ENCODE peak calls at places on chromosomes 3 and 15, in nine cellular contexts. S, I, V, N, Z, K, T, H and D are unnamed samples. For H3K27me3, the result is how much of the 10 kb centered on the place peaks cover.

GRCh38 chr15:44536298-44536961 is 517 bp upstream of the EIF3J start:
- DNase-seq in I (no peak), V (peak), Z (peak), K (peak), T (peak), N (peak), H (peak), S (peak), D (peak)

GRCh38 chr3:38623539-38623938 is 25.9 kb downstream of the SCN5A start:
- DNase-seq in K (no peak), Z (no peak), T (no peak), S (no peak), H (no peak), V (no peak), N (no peak), I (no peak), D (no peak)

GRCh38 chr3:15443826-15444524 is 16.6 kb downstream of the EAF1 start:
- DNase-seq in S (no peak), Z (no peak), K (no peak), H (no peak), T (no peak), N (no peak), V (no peak), I (peak), D (no peak)

GRCh38 chr3:23202203-23202920 is 765 bp upstream of the UBE2E2 start:
- DNase-seq in N (peak), Z (no peak), T (no peak), H (no peak), S (no peak), I (peak), V (peak), K (peak), D (no peak)

GRCh38 chr15:95152741-95153140 is 921.4 kb downstream of the MCTP2 start:
- DNase-seq in T (no peak), K (peak), V (no peak), Z (no peak), H (no peak), S (no peak), I (no peak), N (peak), D (no peak)

GRCh38 chr3:16884084-16884747 is 539 bp upstream of the PLCL2 start:
- DNase-seq in I (no peak), H (no peak), T (peak), V (peak), S (peak), N (no peak), Z (no peak), K (no peak), D (peak)

GRCh38 chr3:184525337-184526157 is 36.0 kb upstream of the EPHB3 start:
- DNase-seq in S (no peak), H (no peak), Z (no peak), T (no peak), K (peak), I (no peak), N (peak), V (no peak), D (no peak)

GRCh38 chr3:172031957-172032356 is 7.4 kb upstream of the FNDC3B start:
- DNase-seq in S (no peak), I (no peak), N (no peak), V (no peak), K (no peak), H (no peak), T (no peak), Z (no peak), D (no peak)

GRCh38 chr15:80563372-80563997 is 131.6 kb upstream of the ABHD17C start:
- DNase-seq in I (no peak), S (no peak), H (no peak), V (no peak), Z (no peak), T (no peak), N (no peak), K (no peak), D (no peak)

GRCh38 chr15:25242957-25243799 is 195.6 kb downstream of the UBE3A start:
- DNase-seq in V (peak), S (peak), Z (no peak), N (no peak), K (no peak), T (peak), H (no peak), I (no peak), D (no peak)

GRCh38 chr15:40458495-40459371 is 12.1 kb upstream of the CHST14 start:
- DNase-seq in K (no peak), N (no peak), I (no peak), H (no peak), Z (no peak), S (peak), V (no peak), T (no peak), D (no peak)

GRCh38 chr3:80559701-80560100 is 791.9 kb upstream of the ROBO1 start:
- DNase-seq in V (no peak), K (no peak), Z (no peak), S (no peak), H (no peak), I (no peak), T (no peak), N (no peak), D (no peak)

GRCh38 chr3:152417181-152417580 is 148.5 kb downstream of the MBNL1 start:
- DNase-seq in I (no peak), S (no peak), N (peak), T (no peak), H (no peak), K (peak), Z (no peak), V (no peak), D (no peak)

GRCh38 chr15:100692259-100692658 is 89.9 kb downstream of the ASB7 start:
- DNase-seq in N (peak), K (no peak), H (no peak), V (no peak), Z (no peak), T (no peak), S (no peak), I (no peak), D (no peak)

GRCh38 chr3:185825639-185826481 is 1.0 kb upstream of the IGF2BP2 start:
- DNase-seq in N (peak), Z (no peak), I (no peak), H (peak), K (peak), S (peak), T (peak), V (peak), D (peak)

GRCh38 chr15:29071193-29071906 is 185.6 kb downstream of the APBA2 start:
- DNase-seq in H (no peak), N (no peak), T (no peak), V (no peak), I (no peak), Z (no peak), K (no peak), S (peak), D (no peak)

DNA sequence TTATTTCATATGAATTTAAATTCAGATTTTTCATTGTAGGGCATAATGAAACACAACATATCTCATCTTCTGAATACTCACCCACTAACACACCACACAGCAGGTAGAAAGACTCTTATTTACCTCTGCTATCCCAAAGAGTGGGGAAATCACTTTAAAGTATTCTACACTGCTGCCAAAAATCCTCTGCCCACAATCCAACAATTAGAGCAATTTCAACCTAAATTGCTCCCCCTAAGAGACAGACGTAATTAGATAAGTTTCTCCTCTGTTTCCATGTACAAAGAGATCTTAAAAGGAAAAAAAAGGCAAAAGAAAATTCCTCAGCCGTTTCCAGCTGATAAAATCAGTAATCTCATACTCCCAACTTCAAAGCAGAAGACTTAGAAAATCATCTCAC is 331.8 kb downstream of the ERC2 start:
- DNase-seq in Z (no peak), H (no peak), V (no peak), T (no peak), I (no peak), N (no peak), K (no peak), S (no peak), D (no peak)
- TF ChIP-seq CTCF in Z (no peak), H (no peak), V (no peak), T (no peak), I (no peak), N (no peak), K (no peak), S (no peak), D (no peak)

DNA sequence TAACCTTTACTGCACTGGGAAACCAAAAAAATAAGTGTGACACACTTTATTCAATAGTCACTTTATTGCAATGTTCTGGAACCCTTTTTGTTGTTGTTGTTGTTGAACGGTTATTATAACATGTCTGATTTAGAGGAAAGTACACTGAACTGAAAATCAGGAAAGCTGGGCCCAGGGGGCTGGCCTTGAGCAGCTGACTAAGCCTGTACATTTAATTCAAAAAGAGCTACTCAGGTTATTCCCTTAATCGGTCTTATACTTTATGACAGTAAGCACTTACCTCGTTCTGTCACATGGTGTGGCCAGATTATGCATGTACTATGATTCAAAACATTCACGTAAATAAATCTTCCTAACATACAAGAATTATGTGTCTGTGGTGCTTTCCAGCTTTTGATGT is 382.6 kb upstream of the TPRG1 start:
- DNase-seq in T (no peak), V (no peak), N (no peak), Z (no peak), H (no peak), I (no peak), K (peak), S (no peak), D (no peak)
- H3K27me3 ChIP-seq in T (under half), V (under half), N (under half), Z (under half), H (under half), I (under half), K (under half), S (under half), D (under half)

DNA sequence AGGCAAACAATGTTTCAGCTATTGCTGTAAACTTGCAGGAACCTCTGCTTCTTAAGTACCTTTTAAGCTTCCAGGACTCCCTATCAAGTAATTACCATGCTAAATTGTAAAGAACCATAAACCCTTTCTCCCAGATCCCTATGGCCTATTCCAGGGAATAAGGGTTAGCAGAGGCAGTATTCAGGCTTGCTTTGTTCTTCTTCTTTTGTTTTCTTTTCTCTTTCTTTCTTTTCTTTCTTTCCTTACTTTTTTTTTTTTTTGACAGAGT is 2.8 kb upstream of the CEP97 start:
- DNase-seq in I (no peak), H (no peak), K (no peak), V (no peak), S (no peak), T (no peak), Z (no peak), N (no peak), D (peak)
- H3K4me3 ChIP-seq in I (no peak), H (no peak), K (no peak), V (no peak), S (no peak), T (no peak), Z (no peak), N (no peak), D (no peak)

GRCh38 chr15:68230157-68231100 is 901 bp upstream of the CLN6 start:
- DNase-seq in S (no peak), N (no peak), K (no peak), Z (no peak), T (no peak), V (no peak), I (no peak), H (no peak), D (peak)
- TF ChIP-seq CTCF in S (no peak), N (no peak), K (no peak), Z (no peak), T (no peak), V (no peak), I (no peak), H (no peak), D (peak)

GRCh38 chr3:128998532-128998931 is 2.6 kb upstream of the EFCC1 start:
- DNase-seq in K (no peak), S (no peak), N (no peak), V (no peak), I (no peak), H (no peak), T (no peak), Z (no peak), D (no peak)

GRCh38 chr3:128996200-128996599 is 2.3 kb upstream of the CFAP92 start:
- DNase-seq in S (no peak), T (no peak), I (no peak), H (no peak), V (no peak), K (no peak), Z (no peak), N (no peak), D (no peak)

GRCh38 chr3:128996741-128997140 is 2.9 kb upstream of the CFAP92 start:
- DNase-seq in T (no peak), K (no peak), S (no peak), Z (no peak), I (no peak), H (no peak), V (no peak), N (no peak), D (no peak)

GRCh38 chr3:128999104-128999503 is 2.0 kb upstream of the EFCC1 start:
- DNase-seq in K (no peak), I (no peak), N (no peak), Z (no peak), H (no peak), T (no peak), V (no peak), S (no peak), D (no peak)

DNA sequence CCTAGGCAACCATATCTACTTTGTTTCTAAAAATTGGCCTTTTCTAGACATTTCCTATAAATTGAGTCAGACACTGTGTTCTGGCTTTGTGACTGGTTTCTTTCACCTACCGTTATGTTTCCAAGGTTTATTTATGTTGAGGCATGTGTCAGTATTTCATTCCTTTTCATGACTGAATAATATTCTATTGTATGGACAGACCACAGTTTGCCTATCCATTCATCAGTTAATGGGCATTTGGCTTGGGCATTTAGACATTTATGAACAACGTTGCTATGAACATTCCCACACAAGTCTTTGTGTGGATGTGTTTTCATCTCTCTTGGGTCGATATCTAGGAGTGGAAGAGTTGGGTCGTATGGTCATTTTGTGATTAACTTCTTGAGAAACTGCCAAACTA is 3.6 kb upstream of the CFAP92 start:
- DNase-seq in S (no peak), V (no peak), T (no peak), N (no peak), H (no peak), Z (no peak), I (no peak), K (no peak), D (no peak)
- H3K27me3 ChIP-seq in S (under half), V (under half), T (under half), N (under half), H (under half), Z (under half), I (under half), K (under half), D (under half)

GRCh38 chr15:69736161-69736560 is 283.5 kb downstream of the RPLP1 start:
- DNase-seq in H (no peak), K (no peak), V (no peak), T (no peak), I (no peak), S (no peak), N (no peak), Z (no peak), D (no peak)

GRCh38 chr15:69731581-69731980 is 279.0 kb downstream of the RPLP1 start:
- DNase-seq in H (no peak), Z (no peak), N (no peak), V (no peak), T (no peak), I (no peak), K (no peak), S (no peak), D (no peak)

GRCh38 chr15:69735126-69735525 is 282.5 kb downstream of the RPLP1 start:
- DNase-seq in S (no peak), Z (no peak), I (peak), H (no peak), V (no peak), T (no peak), K (no peak), N (no peak), D (no peak)

GRCh38 chr15:69732133-69732532 is 279.5 kb downstream of the RPLP1 start:
- DNase-seq in K (no peak), I (no peak), Z (no peak), H (no peak), V (no peak), S (no peak), T (no peak), N (no peak), D (no peak)

GRCh38 chr15:69734699-69735098 is 282.1 kb downstream of the RPLP1 start:
- DNase-seq in Z (no peak), I (no peak), V (no peak), S (no peak), N (no peak), H (no peak), K (no peak), T (no peak), D (no peak)
- H3K4me3 ChIP-seq in Z (no peak), I (no peak), V (no peak), S (no peak), N (no peak), H (no peak), K (no peak), T (no peak), D (no peak)

GRCh38 chr3:139561959-139562676 is 22.6 kb upstream of the RBP1 start:
- DNase-seq in S (no peak), N (peak), T (no peak), H (peak), I (peak), V (no peak), K (peak), Z (no peak), D (no peak)

GRCh38 chr3:139561428-139561827 is 21.9 kb upstream of the RBP1 start:
- DNase-seq in N (no peak), T (no peak), Z (no peak), I (no peak), V (no peak), K (no peak), S (no peak), H (no peak), D (no peak)

GRCh38 chr3:139559541-139559940 is 20.0 kb upstream of the RBP1 start:
- DNase-seq in V (no peak), N (peak), I (peak), T (no peak), Z (no peak), S (no peak), H (no peak), K (peak), D (no peak)

GRCh38 chr3:139558351-139559170 is 19.0 kb upstream of the RBP1 start:
- DNase-seq in Z (no peak), K (no peak), V (no peak), S (no peak), I (no peak), N (peak), T (no peak), H (no peak), D (no peak)

DNA sequence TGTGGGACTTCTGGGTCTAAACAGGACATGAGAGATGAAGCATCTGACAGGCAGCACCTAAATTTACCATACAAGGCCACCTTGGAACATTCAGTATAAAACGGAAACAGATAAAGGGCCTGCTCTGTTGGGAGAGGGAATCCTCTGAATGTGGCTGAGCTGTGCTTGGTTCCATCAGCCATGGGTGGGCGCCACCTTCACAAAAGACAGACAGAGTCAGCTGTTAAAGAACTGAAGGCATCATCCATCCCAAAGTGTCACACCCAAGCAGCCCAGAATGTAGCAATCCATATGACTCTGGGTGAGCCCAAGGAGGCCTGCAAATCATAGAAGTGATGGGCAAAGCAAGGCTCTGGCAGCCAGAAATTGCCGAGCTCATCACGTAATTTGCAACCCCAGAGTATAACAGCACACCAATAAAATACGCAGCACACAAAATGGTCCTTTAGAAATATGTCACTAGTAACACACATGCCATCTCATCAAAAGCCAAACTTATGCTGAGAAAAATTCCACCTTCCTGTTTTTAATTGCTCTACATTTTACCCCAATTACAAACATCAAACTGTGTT is 24.8 kb upstream of the RBP1 start:
- DNase-seq in I (peak), H (peak), N (peak), K (no peak), Z (no peak), T (no peak), S (no peak), V (no peak), D (no peak)
- TF ChIP-seq CTCF in I (peak), H (peak), N (peak), K (peak), Z (peak), T (peak), S (peak), V (no peak), D (peak)

GRCh38 chr15:31297880-31298456 is 28.7 kb upstream of the KLF13 start:
- DNase-seq in K (no peak), V (no peak), I (no peak), H (peak), S (peak), T (no peak), Z (no peak), N (no peak), D (no peak)

GRCh38 chr15:31298707-31299172 is 27.9 kb upstream of the KLF13 start:
- DNase-seq in Z (no peak), K (no peak), I (no peak), N (no peak), T (no peak), V (no peak), H (no peak), S (peak), D (no peak)

GRCh38 chr15:31295660-31296059 is 31.0 kb upstream of the KLF13 start:
- DNase-seq in I (no peak), S (peak), K (no peak), T (no peak), N (no peak), H (peak), V (no peak), Z (no peak), D (no peak)

GRCh38 chr15:31296304-31297220 is 30.1 kb upstream of the KLF13 start:
- DNase-seq in S (peak), I (no peak), V (no peak), N (peak), K (peak), Z (no peak), H (peak), T (peak), D (no peak)

GRCh38 chr15:31297221-31297879 is 29.3 kb upstream of the KLF13 start:
- DNase-seq in K (no peak), T (no peak), V (no peak), Z (no peak), I (no peak), S (peak), H (peak), N (no peak), D (no peak)
- H3K27me3 ChIP-seq in K (under half), T (under half), V (under half), Z (under half), I (under half), S (under half), H (under half), N (under half), D (under half)

DNA sequence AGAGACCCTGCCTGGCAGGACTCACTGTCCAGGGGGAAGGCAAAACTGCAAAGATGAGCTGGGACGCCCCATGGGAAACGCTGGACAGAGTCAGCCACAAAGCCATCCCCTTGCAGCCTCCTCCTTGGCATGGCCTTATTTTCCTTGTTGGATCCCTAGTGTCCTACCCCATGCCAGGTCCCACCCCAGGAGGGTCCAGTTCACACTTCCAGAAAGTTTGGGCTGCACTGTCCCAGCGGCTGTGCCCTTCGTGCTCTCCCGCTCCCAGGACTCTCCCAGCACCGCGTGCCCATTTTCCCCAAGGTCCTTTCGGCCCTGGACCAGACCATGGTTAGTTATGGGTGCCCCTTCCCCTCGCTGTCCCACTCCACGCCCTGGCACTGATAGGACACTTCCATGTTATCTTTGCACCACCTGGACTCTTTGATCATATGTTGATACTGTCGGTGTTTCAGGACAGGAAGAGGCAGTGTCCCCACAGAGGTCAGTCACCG is 5.8 kb upstream of the NRROS start:
- DNase-seq in Z (no peak), V (no peak), N (no peak), T (no peak), I (no peak), K (no peak), S (no peak), H (no peak), D (no peak)
- H3K4me3 ChIP-seq in Z (no peak), V (no peak), N (no peak), T (peak), I (no peak), K (no peak), S (peak), H (peak), D (peak)